ENCODE peak calls at places on chromosomes 3 and 15, in nine cellular contexts. Z, E, L, G, D, S, C, W and X are unnamed samples.

GRCh38 chr3:195395208-195395816 is 47.5 kb downstream of the ACAP2 start:
- DNase-seq in Z (no peak), E (no peak), L (no peak), G (no peak), D (no peak), S (peak), C (no peak), W (no peak), X (no peak)

GRCh38 chr15:51366071-51366470 is 24.6 kb downstream of the GLDN start:
- DNase-seq in Z (no peak), E (no peak), L (no peak), G (no peak), D (no peak), S (no peak), C (no peak), W (no peak), X (no peak)

GRCh38 chr3:122690096-122690495 is 9.5 kb downstream of the PARP14 start:
- DNase-seq in Z (no peak), E (no peak), L (no peak), G (no peak), D (no peak), S (no peak), C (no peak), W (no peak), X (no peak)

GRCh38 chr3:126153695-126154360 is 26.6 kb downstream of the ALDH1L1 start:
- DNase-seq in Z (no peak), E (no peak), L (no peak), G (no peak), D (no peak), S (no peak), C (no peak), W (no peak), X (no peak)

GRCh38 chr3:151894219-151894618 is 20.8 kb downstream of the SUCNR1 start:
- DNase-seq in Z (no peak), E (no peak), L (no peak), G (no peak), D (no peak), S (no peak), C (no peak), W (no peak), X (no peak)

GRCh38 chr3:194303749-194304148 is 47.4 kb downstream of the CPN2 start:
- DNase-seq in Z (no peak), E (no peak), L (no peak), G (peak), D (no peak), S (no peak), C (no peak), W (no peak), X (no peak)

GRCh38 chr3:194220776-194221735 is 85.1 kb downstream of the HES1 start:
- DNase-seq in Z (no peak), E (no peak), L (no peak), G (no peak), D (no peak), S (no peak), C (no peak), W (no peak), X (no peak)

GRCh38 chr3:189712906-189713483 is 81.8 kb downstream of the TP63 start:
- DNase-seq in Z (peak), E (peak), L (no peak), G (no peak), D (peak), S (no peak), C (no peak), W (peak), X (no peak)

GRCh38 chr15:38690737-38691332 is 126.2 kb upstream of the RASGRP1 start:
- DNase-seq in Z (peak), E (peak), L (peak), G (peak), D (peak), S (peak), C (peak), W (peak), X (no peak)

GRCh38 chr3:190673157-190673556 is 159.3 kb downstream of the IL1RAP start:
- DNase-seq in Z (no peak), E (peak), L (no peak), G (no peak), D (peak), S (no peak), C (no peak), W (no peak), X (no peak)

GRCh38 chr3:113441051-113441770 is at the start of gene CFAP44:
- DNase-seq in Z (no peak), E (peak), L (no peak), G (peak), D (peak), S (peak), C (peak), W (peak), X (no peak)

GRCh38 chr3:47016086-47016933 is 36.8 kb downstream of the NBEAL2 start:
- DNase-seq in Z (no peak), E (no peak), L (no peak), G (no peak), D (peak), S (no peak), C (no peak), W (no peak), X (no peak)

GRCh38 chr15:100723323-100723801 is 121.0 kb downstream of the ASB7 start:
- DNase-seq in Z (no peak), E (no peak), L (no peak), G (no peak), D (no peak), S (no peak), C (no peak), W (peak), X (no peak)

GRCh38 chr3:185763347-185764010 is 61.4 kb downstream of the IGF2BP2 start:
- DNase-seq in Z (no peak), E (peak), L (no peak), G (no peak), D (peak), S (no peak), C (no peak), W (no peak), X (no peak)

GRCh38 chr3:36647423-36647853 is 116.9 kb downstream of the DCLK3 start:
- DNase-seq in Z (no peak), E (peak), L (no peak), G (no peak), D (peak), S (no peak), C (no peak), W (peak), X (no peak)

GRCh38 chr3:195812366-195812765 is 637 bp upstream of the MUC4 start:
- DNase-seq in Z (no peak), E (no peak), L (no peak), G (no peak), D (no peak), S (no peak), C (no peak), W (no peak), X (no peak)

GRCh38 chr15:62588930-62589655 is 424.0 kb upstream of the C2CD4B start:
- DNase-seq in Z (no peak), E (peak), L (no peak), G (no peak), D (peak), S (no peak), C (no peak), W (peak), X (no peak)

GRCh38 chr3:196942915-196943277 is 568 bp upstream of the NCBP2 start:
- DNase-seq in Z (no peak), E (peak), L (no peak), G (no peak), D (no peak), S (peak), C (no peak), W (peak), X (no peak)

GRCh38 chr3:118987466-118987865 is 47.2 kb downstream of the IGSF11 start:
- DNase-seq in Z (peak), E (peak), L (no peak), G (peak), D (peak), S (no peak), C (no peak), W (peak), X (peak)

GRCh38 chr3:72372161-72372560 is 476.1 kb downstream of the SHQ1 start:
- DNase-seq in Z (no peak), E (no peak), L (no peak), G (no peak), D (no peak), S (no peak), C (no peak), W (no peak), X (no peak)

GRCh38 chr3:43948013-43948412 is 257.3 kb downstream of the ABHD5 start:
- DNase-seq in Z (no peak), E (no peak), L (peak), G (no peak), D (no peak), S (no peak), C (no peak), W (no peak), X (no peak)

GRCh38 chr3:171646357-171647133 is 163.7 kb downstream of the PLD1 start:
- DNase-seq in Z (peak), E (peak), L (peak), G (no peak), D (peak), S (peak), C (peak), W (peak), X (peak)

GRCh38 chr15:39195988-39196486 is 384.8 kb upstream of the THBS1 start:
- DNase-seq in Z (no peak), E (peak), L (no peak), G (no peak), D (peak), S (peak), C (no peak), W (peak), X (peak)

GRCh38 chr3:45986303-45986982 is 9.2 kb downstream of the FYCO1 start:
- DNase-seq in Z (peak), E (peak), L (no peak), G (peak), D (peak), S (no peak), C (no peak), W (peak), X (peak)

GRCh38 chr3:194481525-194482195 is 5.1 kb downstream of the ATP13A3 start:
- DNase-seq in Z (no peak), E (no peak), L (no peak), G (no peak), D (no peak), S (no peak), C (no peak), W (no peak), X (no peak)

GRCh38 chr3:170301404-170301803 is 56.1 kb upstream of the SKIL start:
- DNase-seq in Z (no peak), E (peak), L (peak), G (no peak), D (peak), S (no peak), C (no peak), W (peak), X (peak)

GRCh38 chr3:194720048-194720447 is 34.4 kb downstream of the FAM43A start:
- DNase-seq in Z (no peak), E (no peak), L (no peak), G (no peak), D (no peak), S (no peak), C (no peak), W (no peak), X (no peak)

GRCh38 chr15:93288718-93289117 is 199.7 kb upstream of the RGMA start:
- DNase-seq in Z (no peak), E (no peak), L (no peak), G (no peak), D (no peak), S (no peak), C (no peak), W (no peak), X (no peak)

GRCh38 chr15:60006203-60006782 is 2.2 kb downstream of the FOXB1 start:
- DNase-seq in Z (peak), E (peak), L (peak), G (no peak), D (peak), S (peak), C (no peak), W (peak), X (no peak)

GRCh38 chr15:86115138-86115801 is 35.6 kb downstream of the AGBL1 start:
- DNase-seq in Z (peak), E (no peak), L (no peak), G (no peak), D (no peak), S (no peak), C (no peak), W (no peak), X (no peak)

GRCh38 chr3:103794656-103795055 is 1359.8 kb downstream of the ZPLD1 start:
- DNase-seq in Z (no peak), E (no peak), L (peak), G (no peak), D (no peak), S (peak), C (no peak), W (no peak), X (no peak)

GRCh38 chr3:72127213-72127612 is 342.3 kb upstream of the PROK2 start:
- DNase-seq in Z (no peak), E (no peak), L (no peak), G (no peak), D (no peak), S (no peak), C (no peak), W (no peak), X (no peak)

GRCh38 chr3:73759290-73759689 is 134.5 kb upstream of the PDZRN3 start:
- DNase-seq in Z (no peak), E (no peak), L (no peak), G (no peak), D (no peak), S (no peak), C (no peak), W (peak), X (no peak)

GRCh38 chr3:38960042-38960622 is 91.6 kb downstream of the SCN11A start:
- DNase-seq in Z (no peak), E (no peak), L (no peak), G (no peak), D (peak), S (no peak), C (peak), W (peak), X (no peak)

GRCh38 chr3:36918050-36918449 is 26.8 kb downstream of the TRANK1 start:
- DNase-seq in Z (no peak), E (no peak), L (no peak), G (no peak), D (no peak), S (peak), C (no peak), W (no peak), X (no peak)

GRCh38 chr3:171187706-171188290 is 161.3 kb upstream of the SLC2A2 start:
- DNase-seq in Z (no peak), E (peak), L (peak), G (no peak), D (peak), S (peak), C (no peak), W (peak), X (no peak)

GRCh38 chr3:9778102-9778501 is 8.4 kb upstream of the CAMK1 start:
- DNase-seq in Z (no peak), E (peak), L (peak), G (no peak), D (peak), S (no peak), C (no peak), W (peak), X (peak)

DNA sequence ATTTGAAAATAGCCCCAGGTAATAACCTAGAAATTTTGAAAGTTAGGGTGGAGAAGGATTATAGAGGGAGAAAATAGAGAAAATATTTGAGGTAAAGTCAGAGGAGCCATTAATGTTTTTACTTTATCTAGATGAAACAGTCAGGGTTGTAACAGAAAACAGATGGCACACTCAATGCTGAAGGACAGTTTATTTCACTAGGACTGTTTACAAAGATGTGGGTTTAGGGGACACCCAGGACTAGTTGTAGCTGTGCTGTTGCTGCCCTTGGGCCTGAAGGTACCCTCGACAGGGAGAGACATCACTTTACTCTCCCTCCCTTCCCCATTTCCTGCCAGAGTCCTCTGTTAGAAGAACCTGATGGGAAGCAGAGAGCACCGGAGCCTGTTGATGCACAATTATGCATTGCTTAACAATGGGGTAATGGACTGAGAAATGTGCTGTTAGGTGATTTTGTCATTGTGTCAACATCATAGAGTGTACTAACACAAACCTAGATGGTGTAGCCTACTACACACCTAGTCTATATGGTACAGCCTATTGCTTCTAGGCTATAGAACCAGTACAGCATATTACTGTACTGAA is 103.8 kb downstream of the GALK2 start:
- DNase-seq in Z (no peak), E (peak), L (no peak), G (no peak), D (no peak), S (no peak), C (no peak), W (peak), X (no peak)
- H3K4me3 ChIP-seq in Z (no peak), E (no peak), L (no peak), G (no peak), D (no peak), S (no peak), C (no peak), W (no peak), X (no peak)

GRCh38 chr3:30710017-30710416 is 103.6 kb downstream of the TGFBR2 start:
- DNase-seq in Z (no peak), E (no peak), L (no peak), G (no peak), D (no peak), S (no peak), C (no peak), W (no peak), X (no peak)

GRCh38 chr3:30711867-30712266 is 105.5 kb downstream of the TGFBR2 start:
- DNase-seq in Z (no peak), E (no peak), L (no peak), G (no peak), D (no peak), S (no peak), C (no peak), W (no peak), X (no peak)

GRCh38 chr3:30708472-30708871 is 102.1 kb downstream of the TGFBR2 start:
- DNase-seq in Z (no peak), E (no peak), L (no peak), G (no peak), D (no peak), S (no peak), C (no peak), W (no peak), X (no peak)

GRCh38 chr3:30704931-30705890 is 98.8 kb downstream of the TGFBR2 start:
- DNase-seq in Z (no peak), E (no peak), L (no peak), G (no peak), D (no peak), S (no peak), C (no peak), W (no peak), X (no peak)

GRCh38 chr3:30707825-30708224 is 101.4 kb downstream of the TGFBR2 start:
- DNase-seq in Z (no peak), E (no peak), L (no peak), G (no peak), D (no peak), S (no peak), C (no peak), W (no peak), X (no peak)
- TF ChIP-seq CTCF in Z (no peak), E (no peak), L (no peak), G (no peak), D (no peak), S (no peak), C (no peak), W (no peak), X (no peak)

GRCh38 chr3:52535411-52536111 is 844 bp upstream of the UQCC5 start:
- DNase-seq in Z (no peak), E (no peak), L (no peak), G (no peak), D (no peak), S (no peak), C (no peak), W (no peak), X (no peak)

GRCh38 chr3:52537165-52537635 is 795 bp downstream of the UQCC5 start:
- DNase-seq in Z (no peak), E (no peak), L (no peak), G (no peak), D (no peak), S (no peak), C (no peak), W (no peak), X (no peak)

GRCh38 chr3:52534281-52535183 is 875 bp upstream of the NT5DC2 start:
- DNase-seq in Z (no peak), E (peak), L (peak), G (peak), D (peak), S (no peak), C (no peak), W (peak), X (no peak)

GRCh38 chr3:52536369-52537164 is at the start of gene UQCC5:
- DNase-seq in Z (peak), E (peak), L (peak), G (peak), D (peak), S (peak), C (peak), W (peak), X (peak)

GRCh38 chr3:52536112-52536368 is 365 bp upstream of the UQCC5 start:
- DNase-seq in Z (no peak), E (no peak), L (no peak), G (no peak), D (no peak), S (no peak), C (no peak), W (no peak), X (no peak)
- H3K4me3 ChIP-seq in Z (peak), E (no peak), L (no peak), G (peak), D (peak), S (peak), C (peak), W (peak), X (no peak)

GRCh38 chr3:11224010-11224409 is 48.2 kb upstream of the ATG7 start:
- DNase-seq in Z (no peak), E (no peak), L (no peak), G (no peak), D (no peak), S (no peak), C (no peak), W (no peak), X (no peak)

GRCh38 chr3:11224870-11225251 is 47.3 kb upstream of the ATG7 start:
- DNase-seq in Z (no peak), E (no peak), L (no peak), G (no peak), D (no peak), S (no peak), C (no peak), W (no peak), X (no peak)

GRCh38 chr3:11220230-11220629 is 52.0 kb upstream of the ATG7 start:
- DNase-seq in Z (no peak), E (no peak), L (no peak), G (no peak), D (no peak), S (no peak), C (no peak), W (no peak), X (no peak)

GRCh38 chr3:11226042-11226370 is 46.2 kb upstream of the ATG7 start:
- DNase-seq in Z (no peak), E (no peak), L (no peak), G (no peak), D (no peak), S (no peak), C (no peak), W (no peak), X (no peak)

GRCh38 chr3:11221818-11222217 is 50.4 kb upstream of the ATG7 start:
- DNase-seq in Z (no peak), E (no peak), L (no peak), G (no peak), D (no peak), S (no peak), C (no peak), W (no peak), X (no peak)
- TF ChIP-seq CTCF in Z (peak), E (peak), L (no peak), G (peak), D (peak), S (no peak), C (peak), W (peak), X (peak)

DNA sequence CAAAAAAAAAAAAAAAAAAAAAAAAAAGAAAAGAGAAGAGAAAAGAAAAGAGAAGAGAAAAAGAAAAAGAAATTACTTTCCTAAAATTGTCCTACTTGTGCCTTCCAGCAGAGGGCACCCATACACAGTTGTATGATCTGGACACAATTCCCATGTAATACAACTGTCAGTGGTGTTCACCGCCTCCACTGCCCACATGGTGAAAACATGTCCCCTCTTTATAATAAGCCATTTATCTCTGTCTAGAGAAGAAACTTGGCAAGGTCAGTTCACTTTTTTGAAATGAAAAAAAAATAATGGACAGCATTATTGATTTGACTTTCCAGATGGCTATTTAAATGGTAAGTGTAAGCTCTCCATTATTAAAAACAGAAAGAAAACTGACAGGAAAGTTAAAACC is 459.4 kb downstream of the GBE1 start:
- DNase-seq in Z (peak), E (peak), L (peak), G (no peak), D (peak), S (peak), C (peak), W (peak), X (no peak)
- H3K4me3 ChIP-seq in Z (no peak), E (no peak), L (no peak), G (no peak), D (no peak), S (no peak), C (no peak), W (no peak), X (no peak)

GRCh38 chr3:140216249-140216648 is 281.3 kb downstream of the CLSTN2 start:
- DNase-seq in Z (no peak), E (peak), L (peak), G (no peak), D (no peak), S (peak), C (no peak), W (no peak), X (no peak)
- TF ChIP-seq CTCF in Z (peak), E (peak), L (peak), G (no peak), D (peak), S (peak), C (peak), W (peak), X (peak)